ENCODE peak calls at places on chromosomes 11 and 22, in four cellular contexts. Y, I, V and J are unnamed samples.

GRCh38 chr11:67562951-67563350 is 20.7 kb upstream of the GSTP1 start:
- DNase-seq in V (no peak), I (no peak), Y (no peak), J (no peak)

GRCh38 chr22:27223317-27224177 is 566.2 kb downstream of the MIAT start:
- DNase-seq in V (no peak), I (no peak), Y (no peak), J (no peak)

GRCh38 chr22:24134090-24134846 is 47.0 kb upstream of the SUSD2 start:
- DNase-seq in Y (no peak), V (no peak), I (no peak), J (no peak)

GRCh38 chr11:73198677-73199076 is 19.4 kb upstream of the P2RY2 start:
- DNase-seq in I (peak; percentile 62), Y (peak; percentile 34), V (no peak), J (peak; percentile 64)

GRCh38 chr11:8720376-8720775 is 37.8 kb downstream of the RPL27A start:
- DNase-seq in V (no peak), I (no peak), Y (no peak), J (no peak)

GRCh38 chr22:43859176-43859575 is 3.1 kb downstream of the SULT4A1 start:
- DNase-seq in Y (no peak), I (no peak), V (no peak), J (no peak)

GRCh38 chr11:66619080-66619554 is 2.7 kb downstream of the RBM14 start:
- DNase-seq in Y (no peak), I (no peak), V (no peak), J (no peak)

GRCh38 chr11:44309483-44310197 is at the start of gene ALX4:
- DNase-seq in V (no peak), I (no peak), Y (peak; percentile 72), J (peak; percentile 72)

GRCh38 chr11:118868659-118869058 is 15.0 kb upstream of the CXCR5 start:
- DNase-seq in V (no peak), I (no peak), Y (no peak), J (no peak)

GRCh38 chr11:120564573-120565301 is 53.2 kb downstream of the GRIK4 start:
- DNase-seq in I (no peak), V (peak; percentile 49), Y (peak; percentile 32), J (no peak)

GRCh38 chr11:115674176-115674575 is 170.0 kb upstream of the CADM1 start:
- DNase-seq in I (no peak), V (no peak), Y (no peak), J (no peak)

GRCh38 chr22:39248254-39248653 is 3.5 kb upstream of the PDGFB start:
- DNase-seq in Y (no peak), I (no peak), V (no peak), J (no peak)

GRCh38 chr22:31613286-31613903 is 48.6 kb downstream of the PISD start:
- DNase-seq in V (no peak), I (no peak), Y (no peak), J (no peak)

GRCh38 chr11:43868852-43869567 is 11.6 kb upstream of the ALKBH3 start:
- DNase-seq in V (peak; percentile 84), I (peak; percentile 41), Y (peak; percentile 32), J (no peak)

GRCh38 chr11:62324738-62325556 is 12.3 kb upstream of the ASRGL1 start:
- DNase-seq in I (peak; percentile 70), V (no peak), Y (peak; percentile 79), J (peak; percentile 52)

GRCh38 chr11:2307733-2308331 is 6.0 kb downstream of the TSPAN32 start:
- DNase-seq in V (no peak), Y (no peak), I (no peak), J (no peak)

DNA sequence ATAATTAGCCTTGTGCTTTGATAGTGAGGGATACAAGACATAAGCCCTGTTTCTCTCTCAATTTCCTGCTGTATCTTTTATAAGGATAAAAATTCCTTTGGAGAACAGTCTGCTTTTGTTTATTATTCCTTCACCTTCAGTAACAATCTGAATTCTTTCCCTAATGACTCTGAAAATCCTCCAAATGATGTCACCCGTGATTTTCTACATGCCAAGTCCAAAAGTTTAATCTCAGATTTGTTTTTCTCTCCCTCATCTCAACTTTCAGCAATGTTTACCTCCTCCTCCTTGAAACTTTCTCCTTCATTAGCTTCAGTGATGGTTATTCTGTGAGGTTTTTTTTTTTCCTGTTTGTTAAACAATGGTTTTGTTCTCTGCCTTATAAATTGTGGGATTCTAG is 2.2 kb downstream of the OR51E2 start:
- DNase-seq in I (no peak), Y (no peak), V (no peak), J (no peak)
- TF ChIP-seq POLR2AphosphoS2 in I (no peak), Y (no peak), V (no peak), J (no peak)

GRCh38 chr11:3962406-3962840 is 107.0 kb downstream of the STIM1 start:
- DNase-seq in Y (no peak), I (no peak), V (no peak), J (no peak)

GRCh38 chr11:3969200-3969599 is 113.7 kb downstream of the STIM1 start:
- DNase-seq in Y (no peak), I (no peak), V (no peak), J (no peak)

GRCh38 chr11:3967695-3968094 is 112.2 kb downstream of the STIM1 start:
- DNase-seq in I (no peak), V (no peak), Y (no peak), J (no peak)

GRCh38 chr11:3964056-3964455 is 108.6 kb downstream of the STIM1 start:
- DNase-seq in Y (no peak), I (no peak), V (no peak), J (no peak)

DNA sequence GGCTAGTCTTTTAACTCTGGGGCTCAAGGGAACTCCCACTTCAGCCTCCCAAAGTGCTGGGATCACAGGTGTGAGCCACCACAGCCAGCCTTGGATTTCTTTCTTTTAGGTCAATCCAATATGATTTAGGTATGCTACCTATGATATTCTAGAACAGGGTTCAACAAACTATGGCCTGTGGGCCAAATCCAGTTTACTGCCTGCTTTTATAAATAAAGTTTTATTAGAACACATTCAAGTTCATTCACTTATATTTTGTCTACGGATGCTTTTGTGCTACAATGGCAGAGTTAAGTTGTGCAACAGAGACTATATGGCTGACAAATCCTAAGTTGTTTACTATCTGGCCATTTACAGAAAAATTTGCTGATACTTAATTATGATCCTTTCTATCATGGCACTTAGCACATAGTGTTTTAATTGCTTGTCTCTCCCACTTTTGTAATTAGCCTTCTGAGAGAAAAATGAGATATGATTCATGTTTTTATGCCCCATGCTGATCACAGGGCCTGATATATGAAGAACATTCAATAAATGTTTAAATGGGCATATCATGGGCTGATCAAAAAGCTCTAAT is 109.6 kb downstream of the STIM1 start:
- DNase-seq in V (no peak), Y (no peak), I (no peak), J (no peak)
- TF ChIP-seq POLR2AphosphoS2 in V (no peak), Y (no peak), I (no peak), J (no peak)

GRCh38 chr11:110522456-110522855 is 92.7 kb downstream of the FDX1 start:
- DNase-seq in I (no peak), V (no peak), Y (peak; percentile 3), J (no peak)

GRCh38 chr11:110527146-110527545 is 97.4 kb downstream of the FDX1 start:
- DNase-seq in Y (no peak), I (no peak), V (no peak), J (no peak)

GRCh38 chr11:110525883-110526282 is 96.1 kb downstream of the FDX1 start:
- DNase-seq in I (no peak), V (peak; percentile 15), Y (peak; percentile 1), J (no peak)

GRCh38 chr11:110526323-110526722 is 96.6 kb downstream of the FDX1 start:
- DNase-seq in V (peak; percentile 26), I (no peak), Y (peak; percentile 2), J (no peak)

GRCh38 chr11:110524227-110524626 is 94.5 kb downstream of the FDX1 start:
- DNase-seq in V (no peak), Y (peak; percentile 5), I (no peak), J (no peak)
- TF ChIP-seq POLR2AphosphoS2 in V (no peak), Y (no peak), I (no peak), J (no peak)

DNA sequence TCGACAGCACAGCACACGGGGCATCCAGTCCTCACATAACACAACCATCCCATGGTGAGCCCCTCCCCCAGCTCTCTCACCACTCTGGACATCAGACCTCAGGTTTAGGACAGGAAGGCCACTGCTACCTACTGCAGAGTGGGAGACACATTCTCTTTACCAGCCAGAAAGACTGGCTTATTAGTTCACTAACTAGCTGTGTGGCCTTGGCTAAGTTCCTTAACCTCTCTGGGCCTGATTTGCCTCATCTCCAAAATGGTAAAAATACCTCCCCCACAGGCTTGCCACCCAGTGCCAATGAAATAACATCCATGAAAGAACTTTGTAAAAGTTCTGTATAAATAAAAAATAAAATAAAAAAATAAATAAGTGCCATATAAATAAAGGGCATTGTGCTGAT is 32.1 kb downstream of the USH1C start:
- DNase-seq in V (no peak), Y (no peak), I (no peak), J (no peak)
- TF ChIP-seq POLR2AphosphoS2 in V (no peak), Y (no peak), I (no peak), J (no peak)